ENCODE peak calls at places on chromosomes 7 and 10, in six cellular contexts. One of them, this sample, is unnamed.

GRCh38 chr7:138865843-138866242 is 67.8 kb upstream of the ATP6V0A4 start:
- DNase-seq in coronary artery: no peak
- DNase-seq in cardiac fibroblast: no peak
- DNase-seq in ovary: no peak
- DNase-seq in astrocyte of the cerebellum: no peak
- DNase-seq in tibial nerve: no peak
- DNase-seq in this sample: no peak

GRCh38 chr10:109895095-109895818 is 28.1 kb downstream of the XPNPEP1 start:
- DNase-seq in astrocyte of the cerebellum: peak; percentile 44
- DNase-seq in cardiac fibroblast: peak; percentile 61
- DNase-seq in tibial nerve: peak; percentile 56
- DNase-seq in coronary artery: peak; percentile 91
- DNase-seq in ovary: no peak
- DNase-seq in this sample: peak; percentile 97

GRCh38 chr10:73644015-73644743 is 2.9 kb upstream of the MYOZ1 start:
- DNase-seq in cardiac fibroblast: peak; percentile 84
- DNase-seq in astrocyte of the cerebellum: peak; percentile 66
- DNase-seq in ovary: peak; percentile 64
- DNase-seq in coronary artery: no peak
- DNase-seq in tibial nerve: peak; percentile 61
- DNase-seq in this sample: peak; percentile 84

GRCh38 chr10:14235511-14235910 is 95.2 kb downstream of the FRMD4A start:
- DNase-seq in cardiac fibroblast: no peak
- DNase-seq in coronary artery: no peak
- DNase-seq in astrocyte of the cerebellum: peak; percentile 6
- DNase-seq in tibial nerve: no peak
- DNase-seq in ovary: no peak
- DNase-seq in this sample: no peak

GRCh38 chr7:43905954-43906326 is 456 bp downstream of the URGCP start:
- DNase-seq in ovary: peak; percentile 64
- DNase-seq in astrocyte of the cerebellum: no peak
- DNase-seq in cardiac fibroblast: peak; percentile 46
- DNase-seq in tibial nerve: no peak
- DNase-seq in coronary artery: no peak
- DNase-seq in this sample: peak; percentile 45

GRCh38 chr7:21616796-21617436 is 74.1 kb downstream of the DNAH11 start:
- DNase-seq in ovary: no peak
- DNase-seq in astrocyte of the cerebellum: peak; percentile 41
- DNase-seq in coronary artery: no peak
- DNase-seq in tibial nerve: no peak
- DNase-seq in cardiac fibroblast: peak; percentile 5
- DNase-seq in this sample: peak; percentile 81

GRCh38 chr10:62853710-62854109 is 37.5 kb upstream of the EGR2 start:
- DNase-seq in astrocyte of the cerebellum: no peak
- DNase-seq in ovary: no peak
- DNase-seq in cardiac fibroblast: no peak
- DNase-seq in tibial nerve: no peak
- DNase-seq in coronary artery: no peak
- DNase-seq in this sample: no peak

GRCh38 chr10:26475448-26475847 is 37.3 kb downstream of the APBB1IP start:
- DNase-seq in ovary: no peak
- DNase-seq in coronary artery: no peak
- DNase-seq in astrocyte of the cerebellum: no peak
- DNase-seq in tibial nerve: no peak
- DNase-seq in cardiac fibroblast: no peak
- DNase-seq in this sample: no peak

GRCh38 chr7:89849052-89849451 is 305.2 kb upstream of the STEAP1 start:
- DNase-seq in cardiac fibroblast: no peak
- DNase-seq in tibial nerve: no peak
- DNase-seq in coronary artery: no peak
- DNase-seq in astrocyte of the cerebellum: no peak
- DNase-seq in ovary: no peak
- DNase-seq in this sample: no peak

GRCh38 chr10:14184841-14185500 is 145.8 kb downstream of the FRMD4A start:
- DNase-seq in astrocyte of the cerebellum: no peak
- DNase-seq in ovary: no peak
- DNase-seq in coronary artery: no peak
- DNase-seq in tibial nerve: no peak
- DNase-seq in cardiac fibroblast: no peak
- DNase-seq in this sample: no peak

GRCh38 chr10:91885362-91886079 is 23.8 kb downstream of the FGFBP3 start:
- DNase-seq in astrocyte of the cerebellum: no peak
- DNase-seq in coronary artery: no peak
- DNase-seq in ovary: no peak
- DNase-seq in cardiac fibroblast: no peak
- DNase-seq in tibial nerve: no peak
- DNase-seq in this sample: no peak

GRCh38 chr7:80218723-80219122 is 84.1 kb downstream of the GNAI1 start:
- DNase-seq in astrocyte of the cerebellum: no peak
- DNase-seq in ovary: no peak
- DNase-seq in cardiac fibroblast: peak; percentile 25
- DNase-seq in coronary artery: no peak
- DNase-seq in tibial nerve: no peak
- DNase-seq in this sample: peak; percentile 76

GRCh38 chr10:76252733-76253132 is 821.3 kb downstream of the LRMDA start:
- DNase-seq in astrocyte of the cerebellum: no peak
- DNase-seq in cardiac fibroblast: peak; percentile 27
- DNase-seq in ovary: peak; percentile 36
- DNase-seq in tibial nerve: no peak
- DNase-seq in coronary artery: no peak
- DNase-seq in this sample: no peak

GRCh38 chr7:116446179-116446855 is 53.2 kb upstream of the CAV2 start:
- DNase-seq in tibial nerve: no peak
- DNase-seq in ovary: no peak
- DNase-seq in coronary artery: no peak
- DNase-seq in astrocyte of the cerebellum: no peak
- DNase-seq in cardiac fibroblast: peak; percentile 82
- DNase-seq in this sample: no peak

GRCh38 chr10:100661546-100661945 is 83.8 kb upstream of the PAX2 start:
- DNase-seq in astrocyte of the cerebellum: no peak
- DNase-seq in cardiac fibroblast: no peak
- DNase-seq in coronary artery: no peak
- DNase-seq in ovary: no peak
- DNase-seq in tibial nerve: no peak
- DNase-seq in this sample: no peak

GRCh38 chr10:123597676-123598075 is 68.5 kb upstream of the GPR26 start:
- DNase-seq in astrocyte of the cerebellum: no peak
- DNase-seq in tibial nerve: no peak
- DNase-seq in coronary artery: no peak
- DNase-seq in ovary: no peak
- DNase-seq in cardiac fibroblast: no peak
- DNase-seq in this sample: no peak

GRCh38 chr7:159121068-159121467 is 23.6 kb downstream of the VIPR2 start:
- DNase-seq in ovary: no peak
- DNase-seq in astrocyte of the cerebellum: no peak
- DNase-seq in cardiac fibroblast: no peak
- DNase-seq in coronary artery: peak; percentile 21
- DNase-seq in tibial nerve: no peak
- DNase-seq in this sample: no peak

GRCh38 chr7:76077435-76077834 is 29.5 kb downstream of the MDH2 start:
- DNase-seq in ovary: no peak
- DNase-seq in astrocyte of the cerebellum: no peak
- DNase-seq in coronary artery: no peak
- DNase-seq in tibial nerve: no peak
- DNase-seq in cardiac fibroblast: no peak
- DNase-seq in this sample: no peak

GRCh38 chr10:29304259-29305030 is 15.6 kb downstream of the LYZL1 start:
- DNase-seq in tibial nerve: peak; percentile 90
- DNase-seq in coronary artery: no peak
- DNase-seq in ovary: peak; percentile 71
- DNase-seq in cardiac fibroblast: peak; percentile 86
- DNase-seq in astrocyte of the cerebellum: peak; percentile 81
- DNase-seq in this sample: peak; percentile 86

DNA sequence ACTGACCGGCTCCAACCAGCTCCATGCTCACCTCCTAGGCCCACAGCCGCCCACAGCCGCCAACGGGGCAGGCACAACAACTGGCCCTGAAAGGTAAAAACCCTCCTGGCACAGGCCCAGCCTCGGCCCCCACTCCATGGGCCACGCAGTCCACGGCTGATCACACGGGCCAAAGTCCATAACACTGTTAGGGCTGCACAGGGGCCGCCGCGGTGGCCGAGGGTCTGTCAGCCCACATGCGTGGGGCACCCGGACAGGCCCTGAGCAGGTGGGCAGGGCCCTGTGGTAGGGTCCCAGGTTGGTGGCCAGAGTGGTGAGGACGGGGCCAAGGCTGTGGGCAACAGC is 29.0 kb downstream of the CYP2W1 start:
- DNase-seq in ovary: no peak
- DNase-seq in astrocyte of the cerebellum: no peak
- DNase-seq in cardiac fibroblast: no peak
- DNase-seq in coronary artery: no peak
- DNase-seq in tibial nerve: no peak
- DNase-seq in this sample: no peak
- H3K4me3 ChIP-seq in ovary: no peak overlapping the region
- H3K4me3 ChIP-seq in astrocyte of the cerebellum: no peak overlapping the region
- H3K4me3 ChIP-seq in cardiac fibroblast: no peak overlapping the region
- H3K4me3 ChIP-seq in coronary artery: no peak overlapping the region
- H3K4me3 ChIP-seq in tibial nerve: no peak overlapping the region
- H3K4me3 ChIP-seq in this sample: no peak overlapping the region

GRCh38 chr7:67021260-67021659 is 24.6 kb downstream of the TYW1 start:
- DNase-seq in cardiac fibroblast: no peak
- DNase-seq in tibial nerve: no peak
- DNase-seq in ovary: no peak
- DNase-seq in coronary artery: no peak
- DNase-seq in astrocyte of the cerebellum: no peak
- DNase-seq in this sample: no peak

GRCh38 chr7:67018940-67019339 is 22.3 kb downstream of the TYW1 start:
- DNase-seq in ovary: no peak
- DNase-seq in cardiac fibroblast: no peak
- DNase-seq in tibial nerve: no peak
- DNase-seq in astrocyte of the cerebellum: no peak
- DNase-seq in coronary artery: no peak
- DNase-seq in this sample: no peak

GRCh38 chr7:67022501-67022900 is 25.9 kb downstream of the TYW1 start:
- DNase-seq in tibial nerve: no peak
- DNase-seq in astrocyte of the cerebellum: no peak
- DNase-seq in coronary artery: no peak
- DNase-seq in cardiac fibroblast: peak; percentile 8
- DNase-seq in ovary: no peak
- DNase-seq in this sample: peak; percentile 61

DNA sequence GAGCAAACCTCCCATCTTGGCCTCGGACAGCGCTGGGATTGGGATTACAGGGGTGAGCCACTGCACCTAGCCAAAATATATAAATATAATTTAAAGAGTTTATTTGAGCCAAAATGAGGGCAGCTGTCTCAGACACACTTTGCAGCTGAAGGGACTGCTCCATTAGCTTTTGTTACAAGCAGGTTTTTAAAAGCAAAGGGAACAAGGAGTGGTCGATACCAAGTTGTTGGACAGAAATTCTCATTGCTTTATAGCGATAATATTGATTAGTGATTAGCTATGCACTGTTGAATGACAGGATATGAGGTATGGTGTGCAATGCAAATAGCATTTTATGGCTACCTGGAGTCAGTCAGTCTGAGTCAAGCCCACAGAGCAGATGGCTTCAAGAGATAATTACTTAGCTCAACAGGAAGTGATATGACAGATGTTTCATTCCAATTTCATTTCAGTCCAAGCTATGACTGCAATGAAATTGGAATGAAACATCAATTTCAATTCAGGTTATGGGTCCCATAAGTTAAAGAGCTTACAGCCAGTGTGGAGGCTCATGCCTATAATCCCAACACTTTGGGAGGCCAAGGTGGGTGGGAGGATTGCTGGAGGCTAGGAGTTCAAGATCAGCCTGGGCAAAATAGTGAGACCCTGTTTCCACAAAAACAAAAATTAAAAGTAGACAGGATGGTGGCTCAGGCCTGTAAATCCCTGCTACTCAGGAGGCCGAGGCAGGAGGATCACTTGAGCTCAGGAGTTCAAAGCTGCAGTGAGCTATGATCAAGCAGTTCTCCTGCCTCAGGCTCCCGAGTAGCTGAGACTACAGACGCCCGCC is 23.1 kb downstream of the TYW1 start:
- DNase-seq in tibial nerve: no peak
- DNase-seq in cardiac fibroblast: no peak
- DNase-seq in astrocyte of the cerebellum: no peak
- DNase-seq in ovary: no peak
- DNase-seq in coronary artery: no peak
- DNase-seq in this sample: no peak
- TF ChIP-seq CTCF in tibial nerve: no peak
- TF ChIP-seq CTCF in cardiac fibroblast: no peak
- TF ChIP-seq CTCF in astrocyte of the cerebellum: no peak
- TF ChIP-seq CTCF in ovary: no peak
- TF ChIP-seq CTCF in coronary artery: no peak
- TF ChIP-seq CTCF in this sample: no peak

GRCh38 chr7:6536899-6537298 is 14.4 kb downstream of the GRID2IP start:
- DNase-seq in cardiac fibroblast: peak; percentile 34
- DNase-seq in astrocyte of the cerebellum: no peak
- DNase-seq in tibial nerve: no peak
- DNase-seq in ovary: no peak
- DNase-seq in coronary artery: no peak
- DNase-seq in this sample: no peak

GRCh38 chr7:6531492-6532279 is 19.6 kb downstream of the GRID2IP start:
- DNase-seq in ovary: no peak
- DNase-seq in coronary artery: no peak
- DNase-seq in astrocyte of the cerebellum: no peak
- DNase-seq in cardiac fibroblast: no peak
- DNase-seq in tibial nerve: no peak
- DNase-seq in this sample: no peak

GRCh38 chr7:6532516-6532915 is 18.7 kb downstream of the GRID2IP start:
- DNase-seq in tibial nerve: no peak
- DNase-seq in cardiac fibroblast: no peak
- DNase-seq in coronary artery: no peak
- DNase-seq in ovary: no peak
- DNase-seq in astrocyte of the cerebellum: no peak
- DNase-seq in this sample: no peak

GRCh38 chr7:6533893-6534804 is 17.1 kb downstream of the GRID2IP start:
- DNase-seq in coronary artery: no peak
- DNase-seq in tibial nerve: no peak
- DNase-seq in cardiac fibroblast: no peak
- DNase-seq in ovary: no peak
- DNase-seq in astrocyte of the cerebellum: no peak
- DNase-seq in this sample: no peak

DNA sequence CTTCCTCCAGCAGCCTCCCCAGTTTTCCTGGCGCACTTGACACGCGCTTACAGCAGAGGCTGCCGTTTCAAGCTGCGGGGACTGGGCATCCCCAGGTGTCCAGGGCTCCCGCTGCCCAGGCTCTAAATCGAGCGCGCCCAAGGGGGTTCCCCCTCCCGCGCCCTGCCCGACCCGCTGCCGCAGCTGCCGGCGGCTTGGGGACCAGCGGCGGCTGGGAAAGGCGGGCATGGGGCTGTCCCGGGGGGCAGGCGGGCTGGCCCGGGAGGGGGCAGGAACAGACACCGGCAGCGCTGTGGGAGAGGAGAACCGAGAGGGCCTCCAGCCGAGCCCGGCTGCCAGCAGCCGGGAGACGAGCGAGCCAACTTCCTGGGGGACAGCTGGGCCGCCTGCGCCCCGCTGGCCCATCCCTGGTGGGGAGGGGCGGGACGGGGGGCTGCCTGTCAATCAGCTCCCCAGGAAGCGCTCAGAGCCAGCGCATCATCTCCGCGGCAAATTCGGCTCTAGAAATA is 14.9 kb downstream of the GRID2IP start:
- DNase-seq in cardiac fibroblast: no peak
- DNase-seq in tibial nerve: no peak
- DNase-seq in ovary: no peak
- DNase-seq in coronary artery: no peak
- DNase-seq in astrocyte of the cerebellum: no peak
- DNase-seq in this sample: no peak
- H3K4me3 ChIP-seq in cardiac fibroblast: peak overlapping the region; percentile 26
- H3K4me3 ChIP-seq in tibial nerve: no peak overlapping the region
- H3K4me3 ChIP-seq in ovary: no peak overlapping the region
- H3K4me3 ChIP-seq in coronary artery: peak overlapping the region; percentile 52
- H3K4me3 ChIP-seq in astrocyte of the cerebellum: peak overlapping the region; percentile 31
- H3K4me3 ChIP-seq in this sample: no peak overlapping the region

GRCh38 chr7:73736885-73737284 is 1.7 kb downstream of the ABHD11 start:
- DNase-seq in ovary: no peak
- DNase-seq in tibial nerve: no peak
- DNase-seq in astrocyte of the cerebellum: no peak
- DNase-seq in cardiac fibroblast: no peak
- DNase-seq in coronary artery: no peak
- DNase-seq in this sample: no peak
- TF ChIP-seq CTCF in ovary: no peak
- TF ChIP-seq CTCF in tibial nerve: no peak
- TF ChIP-seq CTCF in astrocyte of the cerebellum: no peak
- TF ChIP-seq CTCF in cardiac fibroblast: no peak
- TF ChIP-seq CTCF in coronary artery: no peak
- TF ChIP-seq CTCF in this sample: no peak